ENCODE peak calls at places on chromosomes 7 and 10, in eight cellular contexts. One of them, this sample, is unnamed.

GRCh38 chr10:31762306-31762705 is 166.3 kb downstream of the ARHGAP12 start:
- DNase-seq in nephron progenitor cell: no peak
- DNase-seq in neural progenitor cell: no peak
- DNase-seq in activated CD4-positive, alpha-beta T cell treated with anti-CD3 and anti-CD28 coated beads, Interleukin-2, amount 10 ng/mL, durations not matched to agents 7 days and 5 days: no peak
- DNase-seq in EH: no peak
- DNase-seq in brain microvascular endothelial cell: no peak
- DNase-seq in stimulated activated naive CD4-positive, alpha-beta T cell: no peak
- DNase-seq in islet precursor cell: no peak
- DNase-seq in this sample: no peak

GRCh38 chr10:110610308-110610774 is 33.8 kb upstream of the RBM20 start:
- DNase-seq in nephron progenitor cell: peak
- DNase-seq in neural progenitor cell: peak
- DNase-seq in activated CD4-positive, alpha-beta T cell treated with anti-CD3 and anti-CD28 coated beads, Interleukin-2, amount 10 ng/mL, durations not matched to agents 7 days and 5 days: peak
- DNase-seq in EH: peak
- DNase-seq in brain microvascular endothelial cell: peak
- DNase-seq in stimulated activated naive CD4-positive, alpha-beta T cell: peak
- DNase-seq in islet precursor cell: peak
- DNase-seq in this sample: peak

GRCh38 chr7:112646787-112647186 is 143.4 kb downstream of the TMEM168 start:
- DNase-seq in nephron progenitor cell: peak
- DNase-seq in neural progenitor cell: peak
- DNase-seq in activated CD4-positive, alpha-beta T cell treated with anti-CD3 and anti-CD28 coated beads, Interleukin-2, amount 10 ng/mL, durations not matched to agents 7 days and 5 days: no peak
- DNase-seq in EH: no peak
- DNase-seq in brain microvascular endothelial cell: no peak
- DNase-seq in stimulated activated naive CD4-positive, alpha-beta T cell: no peak
- DNase-seq in islet precursor cell: peak
- DNase-seq in this sample: no peak

GRCh38 chr7:45663167-45663921 is 89.2 kb downstream of the ADCY1 start:
- DNase-seq in nephron progenitor cell: peak
- DNase-seq in neural progenitor cell: peak
- DNase-seq in activated CD4-positive, alpha-beta T cell treated with anti-CD3 and anti-CD28 coated beads, Interleukin-2, amount 10 ng/mL, durations not matched to agents 7 days and 5 days: peak
- DNase-seq in EH: peak
- DNase-seq in brain microvascular endothelial cell: peak
- DNase-seq in stimulated activated naive CD4-positive, alpha-beta T cell: no peak
- DNase-seq in islet precursor cell: peak
- DNase-seq in this sample: peak

GRCh38 chr10:71799785-71800453 is 26.6 kb upstream of the VSIR start:
- DNase-seq in nephron progenitor cell: no peak
- DNase-seq in neural progenitor cell: no peak
- DNase-seq in activated CD4-positive, alpha-beta T cell treated with anti-CD3 and anti-CD28 coated beads, Interleukin-2, amount 10 ng/mL, durations not matched to agents 7 days and 5 days: no peak
- DNase-seq in EH: no peak
- DNase-seq in brain microvascular endothelial cell: no peak
- DNase-seq in stimulated activated naive CD4-positive, alpha-beta T cell: no peak
- DNase-seq in islet precursor cell: no peak
- DNase-seq in this sample: no peak

GRCh38 chr7:80231719-80232118 is 97.1 kb downstream of the GNAI1 start:
- DNase-seq in nephron progenitor cell: no peak
- DNase-seq in neural progenitor cell: no peak
- DNase-seq in activated CD4-positive, alpha-beta T cell treated with anti-CD3 and anti-CD28 coated beads, Interleukin-2, amount 10 ng/mL, durations not matched to agents 7 days and 5 days: no peak
- DNase-seq in EH: peak
- DNase-seq in brain microvascular endothelial cell: peak
- DNase-seq in stimulated activated naive CD4-positive, alpha-beta T cell: no peak
- DNase-seq in islet precursor cell: no peak
- DNase-seq in this sample: no peak

GRCh38 chr7:139889186-139889871 is 60.3 kb downstream of the TBXAS1 start:
- DNase-seq in nephron progenitor cell: no peak
- DNase-seq in neural progenitor cell: no peak
- DNase-seq in activated CD4-positive, alpha-beta T cell treated with anti-CD3 and anti-CD28 coated beads, Interleukin-2, amount 10 ng/mL, durations not matched to agents 7 days and 5 days: no peak
- DNase-seq in EH: peak
- DNase-seq in brain microvascular endothelial cell: no peak
- DNase-seq in stimulated activated naive CD4-positive, alpha-beta T cell: no peak
- DNase-seq in islet precursor cell: no peak
- DNase-seq in this sample: no peak

GRCh38 chr10:35700490-35700887 is 58.4 kb upstream of the FZD8 start:
- DNase-seq in nephron progenitor cell: no peak
- DNase-seq in neural progenitor cell: no peak
- DNase-seq in activated CD4-positive, alpha-beta T cell treated with anti-CD3 and anti-CD28 coated beads, Interleukin-2, amount 10 ng/mL, durations not matched to agents 7 days and 5 days: no peak
- DNase-seq in EH: no peak
- DNase-seq in brain microvascular endothelial cell: no peak
- DNase-seq in stimulated activated naive CD4-positive, alpha-beta T cell: no peak
- DNase-seq in islet precursor cell: no peak
- DNase-seq in this sample: no peak

GRCh38 chr7:98509836-98510235 is 107.2 kb upstream of the NPTX2 start:
- DNase-seq in nephron progenitor cell: no peak
- DNase-seq in neural progenitor cell: no peak
- DNase-seq in activated CD4-positive, alpha-beta T cell treated with anti-CD3 and anti-CD28 coated beads, Interleukin-2, amount 10 ng/mL, durations not matched to agents 7 days and 5 days: no peak
- DNase-seq in EH: no peak
- DNase-seq in brain microvascular endothelial cell: no peak
- DNase-seq in stimulated activated naive CD4-positive, alpha-beta T cell: no peak
- DNase-seq in islet precursor cell: no peak
- DNase-seq in this sample: no peak

GRCh38 chr7:22675436-22675835 is 51.6 kb upstream of the IL6 start:
- DNase-seq in nephron progenitor cell: no peak
- DNase-seq in neural progenitor cell: no peak
- DNase-seq in activated CD4-positive, alpha-beta T cell treated with anti-CD3 and anti-CD28 coated beads, Interleukin-2, amount 10 ng/mL, durations not matched to agents 7 days and 5 days: no peak
- DNase-seq in EH: no peak
- DNase-seq in brain microvascular endothelial cell: no peak
- DNase-seq in stimulated activated naive CD4-positive, alpha-beta T cell: no peak
- DNase-seq in islet precursor cell: no peak
- DNase-seq in this sample: no peak

GRCh38 chr10:49081532-49082275 is 33.6 kb downstream of the VSTM4 start:
- DNase-seq in nephron progenitor cell: no peak
- DNase-seq in neural progenitor cell: peak
- DNase-seq in activated CD4-positive, alpha-beta T cell treated with anti-CD3 and anti-CD28 coated beads, Interleukin-2, amount 10 ng/mL, durations not matched to agents 7 days and 5 days: no peak
- DNase-seq in EH: no peak
- DNase-seq in brain microvascular endothelial cell: no peak
- DNase-seq in stimulated activated naive CD4-positive, alpha-beta T cell: no peak
- DNase-seq in islet precursor cell: peak
- DNase-seq in this sample: no peak

GRCh38 chr7:29146888-29147609 is 712 bp upstream of the CPVL start:
- DNase-seq in nephron progenitor cell: peak
- DNase-seq in neural progenitor cell: peak
- DNase-seq in activated CD4-positive, alpha-beta T cell treated with anti-CD3 and anti-CD28 coated beads, Interleukin-2, amount 10 ng/mL, durations not matched to agents 7 days and 5 days: no peak
- DNase-seq in EH: peak
- DNase-seq in brain microvascular endothelial cell: no peak
- DNase-seq in stimulated activated naive CD4-positive, alpha-beta T cell: no peak
- DNase-seq in islet precursor cell: peak
- DNase-seq in this sample: no peak

GRCh38 chr7:156759143-156759542 is 118.6 kb downstream of the RNF32 start:
- DNase-seq in nephron progenitor cell: no peak
- DNase-seq in neural progenitor cell: no peak
- DNase-seq in activated CD4-positive, alpha-beta T cell treated with anti-CD3 and anti-CD28 coated beads, Interleukin-2, amount 10 ng/mL, durations not matched to agents 7 days and 5 days: no peak
- DNase-seq in EH: no peak
- DNase-seq in brain microvascular endothelial cell: no peak
- DNase-seq in stimulated activated naive CD4-positive, alpha-beta T cell: no peak
- DNase-seq in islet precursor cell: no peak
- DNase-seq in this sample: no peak

GRCh38 chr10:46237815-46238510 is 48.8 kb upstream of the ANTXRL start:
- DNase-seq in nephron progenitor cell: no peak
- DNase-seq in neural progenitor cell: no peak
- DNase-seq in activated CD4-positive, alpha-beta T cell treated with anti-CD3 and anti-CD28 coated beads, Interleukin-2, amount 10 ng/mL, durations not matched to agents 7 days and 5 days: no peak
- DNase-seq in EH: peak
- DNase-seq in brain microvascular endothelial cell: no peak
- DNase-seq in stimulated activated naive CD4-positive, alpha-beta T cell: no peak
- DNase-seq in islet precursor cell: no peak
- DNase-seq in this sample: no peak

GRCh38 chr7:75716992-75717626 is 21.6 kb downstream of the HIP1 start:
- DNase-seq in nephron progenitor cell: no peak
- DNase-seq in neural progenitor cell: no peak
- DNase-seq in activated CD4-positive, alpha-beta T cell treated with anti-CD3 and anti-CD28 coated beads, Interleukin-2, amount 10 ng/mL, durations not matched to agents 7 days and 5 days: no peak
- DNase-seq in EH: peak
- DNase-seq in brain microvascular endothelial cell: peak
- DNase-seq in stimulated activated naive CD4-positive, alpha-beta T cell: no peak
- DNase-seq in islet precursor cell: no peak
- DNase-seq in this sample: no peak